ENCODE peak calls at places on chromosomes 1 and 21, in seven cellular contexts. F is tibial artery, E is fibroblast of lung, H is esophagus squamous epithelium, M is left lung, B is astrocyte, K is IMR-90. D is an unnamed sample. For H3K9me3, the result is how much of the 10 kb centered on the place peaks cover.

GRCh38 chr1:191913234-191913948 is 244.9 kb upstream of the RGS18 start:
- DNase-seq in F (no peak), E (no peak), H (no peak), M (no peak), B (no peak), K (peak), D (no peak)

GRCh38 chr1:8875216-8875861 is 3.1 kb downstream of the ENO1 start:
- DNase-seq in F (no peak), E (no peak), H (no peak), M (no peak), B (no peak), K (no peak), D (no peak)

GRCh38 chr1:8974551-8974950 is 28.9 kb downstream of the CA6 start:
- DNase-seq in F (no peak), E (no peak), H (no peak), M (no peak), B (no peak), K (no peak), D (no peak)

GRCh38 chr1:114695430-114696093 is at the start of gene AMPD1:
- DNase-seq in F (no peak), E (peak), H (no peak), M (no peak), B (peak), K (peak), D (no peak)

GRCh38 chr1:46522184-46522968 is 29.1 kb downstream of the KNCN start:
- DNase-seq in F (peak), E (peak), H (no peak), M (peak), B (peak), K (peak), D (no peak)

GRCh38 chr21:42574234-42575027 is 60.8 kb downstream of the SLC37A1 start:
- DNase-seq in F (peak), E (peak), H (no peak), M (peak), B (no peak), K (peak), D (no peak)

GRCh38 chr1:163399976-163400375 is 78.2 kb downstream of the NUF2 start:
- DNase-seq in F (no peak), E (no peak), H (no peak), M (no peak), B (no peak), K (no peak), D (no peak)

GRCh38 chr1:147541672-147542548 is 609 bp downstream of the BCL9 start:
- DNase-seq in F (peak), E (peak), H (no peak), M (peak), B (peak), K (peak), D (peak)

GRCh38 chr1:51644533-51645197 is 27.8 kb downstream of the OSBPL9 start:
- DNase-seq in F (peak), E (peak), H (no peak), M (no peak), B (peak), K (peak), D (no peak)

GRCh38 chr1:67566803-67567202 is 118.2 kb upstream of the GADD45A start:
- DNase-seq in F (no peak), E (no peak), H (no peak), M (no peak), B (no peak), K (peak), D (no peak)

GRCh38 chr1:115210302-115210711 is 121.0 kb upstream of the TSPAN2 start:
- DNase-seq in F (no peak), E (no peak), H (no peak), M (no peak), B (peak), K (peak), D (no peak)

GRCh38 chr1:78101514-78101913 is 55.7 kb downstream of the GIPC2 start:
- DNase-seq in F (peak), E (peak), H (no peak), M (no peak), B (peak), K (peak), D (no peak)

GRCh38 chr1:7153464-7153863 is 368.2 kb downstream of the CAMTA1 start:
- DNase-seq in F (no peak), E (no peak), H (no peak), M (no peak), B (no peak), K (no peak), D (no peak)

GRCh38 chr1:16242556-16243407 is 5.8 kb upstream of the CPLANE2 start:
- DNase-seq in F (peak), E (no peak), H (no peak), M (no peak), B (no peak), K (no peak), D (no peak)

GRCh38 chr1:224182057-224182865 is 779 bp upstream of the DEGS1 start:
- DNase-seq in F (no peak), E (no peak), H (no peak), M (no peak), B (no peak), K (no peak), D (peak)

GRCh38 chr1:205528446-205528886 is 24.0 kb downstream of the CDK18 start:
- DNase-seq in F (no peak), E (no peak), H (no peak), M (no peak), B (no peak), K (no peak), D (no peak)

GRCh38 chr1:111867868-111868440 is 112.3 kb downstream of the DDX20 start:
- DNase-seq in F (no peak), E (no peak), H (no peak), M (no peak), B (no peak), K (no peak), D (no peak)

GRCh38 chr1:204726478-204726877 is 40.9 kb upstream of the LRRN2 start:
- DNase-seq in F (no peak), E (peak), H (no peak), M (no peak), B (peak), K (peak), D (no peak)

GRCh38 chr1:110465038-110465813 is 14.3 kb downstream of the PROK1 start:
- DNase-seq in F (no peak), E (no peak), H (no peak), M (no peak), B (no peak), K (no peak), D (no peak)

GRCh38 chr21:14361958-14362357 is 21.0 kb downstream of the HSPA13 start:
- DNase-seq in F (no peak), E (peak), H (no peak), M (no peak), B (peak), K (no peak), D (no peak)

GRCh38 chr1:119008483-119009299 is 20.5 kb upstream of the TBX15 start:
- DNase-seq in F (peak), E (peak), H (no peak), M (no peak), B (peak), K (peak), D (no peak)

GRCh38 chr1:8013399-8013798 is 12.7 kb downstream of the ERRFI1 start:
- DNase-seq in F (no peak), E (no peak), H (no peak), M (no peak), B (no peak), K (no peak), D (no peak)

GRCh38 chr21:31696424-31696823 is 35.5 kb downstream of the SCAF4 start:
- DNase-seq in F (no peak), E (no peak), H (no peak), M (no peak), B (no peak), K (no peak), D (no peak)

GRCh38 chr1:65027699-65028358 is 61.5 kb upstream of the JAK1 start:
- DNase-seq in F (no peak), E (no peak), H (no peak), M (peak), B (peak), K (no peak), D (no peak)

GRCh38 chr1:93722081-93723031 is 40.7 kb upstream of the BCAR3 start:
- DNase-seq in F (peak), E (no peak), H (no peak), M (no peak), B (no peak), K (no peak), D (no peak)

GRCh38 chr1:109295712-109296415 is 10.9 kb downstream of the MYBPHL start:
- DNase-seq in F (no peak), E (no peak), H (no peak), M (no peak), B (no peak), K (no peak), D (no peak)

GRCh38 chr1:243343970-243344749 is 88.3 kb downstream of the SDCCAG8 start:
- DNase-seq in F (no peak), E (peak), H (no peak), M (no peak), B (peak), K (peak), D (no peak)

GRCh38 chr1:48859429-48859828 is 82.7 kb upstream of the BEND5 start:
- DNase-seq in F (no peak), E (peak), H (no peak), M (no peak), B (peak), K (no peak), D (no peak)

GRCh38 chr1:147892731-147893214 is 9.8 kb upstream of the GJA8 start:
- DNase-seq in F (no peak), E (peak), H (no peak), M (no peak), B (peak), K (peak), D (no peak)

GRCh38 chr1:165631403-165632151 is 543 bp downstream of the MGST3 start:
- DNase-seq in F (peak), E (peak), H (no peak), M (peak), B (peak), K (peak), D (peak)

GRCh38 chr1:221363074-221363473 is 378.8 kb downstream of the DUSP10 start:
- DNase-seq in F (no peak), E (no peak), H (no peak), M (no peak), B (no peak), K (no peak), D (no peak)

GRCh38 chr1:161071886-161072371 is 2.2 kb upstream of the ARHGAP30 start:
- DNase-seq in F (no peak), E (peak), H (no peak), M (peak), B (no peak), K (no peak), D (no peak)

GRCh38 chr1:18893120-18893519 is 9.2 kb downstream of the ALDH4A1 start:
- DNase-seq in F (no peak), E (no peak), H (no peak), M (no peak), B (peak), K (no peak), D (no peak)

GRCh38 chr1:28370220-28371010 is 875 bp downstream of the PHACTR4 start:
- DNase-seq in F (peak), E (peak), H (no peak), M (no peak), B (peak), K (peak), D (no peak)
- TF ChIP-seq CTCF in F (no peak), E (no peak), H (no peak), M (no peak), B (peak), K (no peak), D (peak)

DNA sequence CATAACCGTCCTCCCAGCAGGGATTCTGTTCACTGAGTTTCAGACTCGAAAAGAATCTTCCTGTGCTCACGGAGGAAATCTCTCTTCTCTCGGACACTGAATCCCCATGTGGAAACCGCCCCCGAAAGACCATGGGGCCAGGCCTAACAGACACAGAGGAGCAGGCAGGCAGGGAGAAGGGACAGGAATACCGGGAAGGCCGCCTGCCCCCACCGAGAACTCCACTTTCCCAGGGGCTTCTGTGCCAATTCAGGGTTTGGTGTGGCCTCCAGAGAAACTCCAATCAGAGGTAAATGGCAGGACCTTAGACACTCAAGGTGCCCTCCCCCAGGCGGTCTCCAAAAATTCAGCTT is 238.2 kb downstream of the NPHP4 start:
- DNase-seq in F (no peak), E (no peak), H (no peak), M (peak), B (no peak), K (no peak), D (no peak)
- H3K9me3 ChIP-seq in F (under half), E (under half), H (under half), M (under half), B (under half), K (half or more), D (under half)

GRCh38 chr1:20711285-20712209 is 6.3 kb downstream of the KIF17 start:
- DNase-seq in F (no peak), E (no peak), H (no peak), M (no peak), B (no peak), K (no peak), D (no peak)
- TF ChIP-seq CTCF in F (no peak), E (peak), H (no peak), M (no peak), B (no peak), K (no peak), D (no peak)

GRCh38 chr1:2983319-2983705 is 38.0 kb upstream of the ACTRT2 start:
- DNase-seq in F (no peak), E (no peak), H (no peak), M (peak), B (no peak), K (no peak), D (no peak)

GRCh38 chr1:2981981-2982614 is 39.2 kb upstream of the ACTRT2 start:
- DNase-seq in F (peak), E (no peak), H (no peak), M (peak), B (no peak), K (no peak), D (peak)

GRCh38 chr1:2981388-2981787 is 39.9 kb upstream of the ACTRT2 start:
- DNase-seq in F (peak), E (no peak), H (no peak), M (no peak), B (no peak), K (no peak), D (no peak)

GRCh38 chr1:2983706-2984398 is 37.4 kb upstream of the ACTRT2 start:
- DNase-seq in F (peak), E (no peak), H (no peak), M (no peak), B (no peak), K (no peak), D (peak)

DNA sequence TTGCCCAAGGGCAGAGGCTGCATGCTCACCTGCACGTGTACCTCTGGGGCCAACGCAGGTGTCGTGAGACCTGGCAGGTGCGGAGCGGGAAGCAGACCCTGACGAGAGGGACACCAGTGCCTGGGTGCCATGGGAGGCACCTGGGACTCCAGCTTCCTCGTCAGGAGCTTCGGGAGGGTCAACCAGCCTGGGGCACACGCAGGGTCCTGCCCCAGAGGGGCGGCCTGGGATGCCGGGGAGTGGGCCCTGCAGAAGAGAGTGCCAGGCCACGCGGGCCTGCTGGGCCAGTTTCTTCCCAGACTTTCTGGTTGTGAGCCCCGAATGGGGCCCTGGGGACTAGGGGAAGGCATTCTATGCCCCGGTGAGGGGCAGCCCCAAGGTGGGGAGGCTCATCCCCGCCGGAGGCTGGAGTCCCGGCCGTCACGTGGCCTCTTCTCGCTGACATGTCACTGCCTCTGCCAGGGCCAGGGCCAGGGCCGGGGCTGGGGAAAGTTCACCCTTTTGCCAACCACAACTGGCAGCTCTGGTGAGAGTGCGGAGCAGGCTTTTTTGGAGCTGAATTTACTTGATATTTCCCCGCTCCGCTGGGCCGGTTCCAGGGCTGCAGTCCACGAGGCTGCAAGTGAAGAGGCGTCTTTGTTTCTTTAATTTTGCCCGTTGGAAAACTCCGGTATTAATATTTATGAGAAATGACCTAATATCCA is 38.5 kb upstream of the ACTRT2 start:
- DNase-seq in F (peak), E (no peak), H (no peak), M (peak), B (no peak), K (no peak), D (peak)
- H3K9me3 ChIP-seq in F (under half), E (under half), H (under half), M (under half), B (under half), K (under half), D (under half)

DNA sequence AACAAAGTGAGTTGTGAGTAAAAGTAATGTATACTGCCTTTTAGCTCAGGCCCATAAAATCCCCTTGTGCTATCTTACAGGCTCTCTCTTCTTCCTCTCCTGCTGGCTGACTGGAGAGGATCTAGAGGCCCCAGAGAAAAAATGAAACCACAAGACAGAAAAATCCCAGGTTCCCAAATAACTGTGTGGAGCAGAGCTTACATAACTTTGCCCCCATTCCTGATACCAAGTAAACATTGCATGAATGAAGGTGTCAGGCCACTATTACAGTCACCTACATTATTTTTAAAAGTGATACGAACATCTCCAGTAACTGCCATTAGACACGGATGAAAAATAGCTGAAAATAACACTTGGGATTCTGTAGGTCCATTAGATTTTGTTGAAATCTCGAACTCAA is 386.0 kb upstream of the NR5A2 start:
- DNase-seq in F (no peak), E (no peak), H (no peak), M (no peak), B (no peak), K (no peak), D (no peak)
- TF ChIP-seq CTCF in F (no peak), E (no peak), H (no peak), M (no peak), B (no peak), K (no peak), D (no peak)

GRCh38 chr1:57857809-57858208 is 433.9 kb upstream of the DAB1 start:
- DNase-seq in F (no peak), E (no peak), H (no peak), M (no peak), B (no peak), K (no peak), D (no peak)

GRCh38 chr1:57860931-57861600 is 437.2 kb upstream of the DAB1 start:
- DNase-seq in F (no peak), E (peak), H (no peak), M (no peak), B (peak), K (no peak), D (no peak)

GRCh38 chr1:57858740-57859139 is 434.9 kb upstream of the DAB1 start:
- DNase-seq in F (no peak), E (no peak), H (no peak), M (no peak), B (no peak), K (no peak), D (no peak)

DNA sequence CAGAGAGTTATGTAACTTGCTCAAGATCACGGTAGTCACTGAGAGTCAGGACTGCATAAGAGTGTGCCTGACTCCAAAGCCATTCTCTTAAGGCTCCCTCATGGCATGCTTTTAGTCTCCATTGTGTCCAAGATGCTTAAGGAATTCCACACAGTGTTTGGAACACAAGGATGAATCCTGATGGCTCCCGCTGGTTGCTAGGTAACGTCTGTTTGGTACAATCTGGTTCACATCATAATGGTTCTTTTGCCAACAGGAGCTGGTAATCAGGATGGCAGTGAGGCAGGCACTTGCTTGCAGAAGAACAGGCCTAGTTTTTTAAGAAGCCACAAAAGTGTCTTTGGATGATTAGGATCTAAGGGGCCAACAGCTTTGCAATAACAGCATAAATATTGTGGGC is 436.5 kb upstream of the DAB1 start:
- DNase-seq in F (no peak), E (no peak), H (no peak), M (no peak), B (no peak), K (no peak), D (no peak)
- H3K9me3 ChIP-seq in F (under half), E (under half), H (under half), M (under half), B (under half), K (under half), D (under half)

DNA sequence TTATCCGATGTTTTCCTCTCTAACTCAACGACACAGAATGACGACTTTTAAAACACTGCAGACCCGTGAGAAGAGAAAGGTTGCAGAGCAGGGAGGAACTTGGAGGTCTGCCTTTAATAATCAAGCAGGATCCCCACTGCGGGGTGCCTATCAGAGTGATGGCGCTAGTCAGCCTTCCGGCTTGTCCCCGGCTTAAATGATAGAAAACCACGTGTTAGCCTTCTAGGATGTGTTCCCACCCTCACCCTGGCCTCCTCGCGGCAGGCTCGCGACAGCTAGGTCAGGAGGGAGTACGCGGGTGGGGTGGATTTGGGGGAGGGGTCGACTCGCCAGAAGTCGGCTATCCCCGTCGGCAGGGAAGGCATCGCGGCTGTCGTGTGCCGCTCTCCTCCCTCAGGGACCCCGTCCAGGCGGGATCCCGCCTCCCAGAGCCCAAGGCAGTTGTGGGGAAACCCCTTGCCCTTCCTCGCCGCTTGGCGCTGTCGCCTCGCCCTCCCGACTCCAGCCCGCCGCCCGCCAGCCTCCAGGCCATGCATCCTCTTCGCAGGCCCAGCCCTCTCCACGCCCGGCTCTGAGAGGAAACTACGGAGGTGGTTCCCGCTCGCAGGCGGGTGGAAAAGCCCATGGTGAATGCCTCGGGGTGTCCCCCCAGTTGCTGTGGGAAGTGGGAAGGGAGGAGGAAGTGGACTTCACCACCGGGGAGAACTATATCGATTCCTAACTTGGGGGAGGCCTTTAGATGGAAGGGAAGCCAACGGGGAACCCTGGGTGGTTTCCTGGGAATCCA is 1.1 kb upstream of the SMG7 start:
- DNase-seq in F (peak), E (peak), H (peak), M (peak), B (peak), K (peak), D (peak)
- TF ChIP-seq CTCF in F (no peak), E (peak), H (no peak), M (no peak), B (no peak), K (peak), D (no peak)

GRCh38 chr1:3021801-3022401 is 634 bp downstream of the ACTRT2 start:
- DNase-seq in F (peak), E (no peak), H (no peak), M (peak), B (no peak), K (no peak), D (peak)
- H3K9me3 ChIP-seq in F (under half), E (under half), H (under half), M (under half), B (under half), K (half or more), D (under half)

D was measured in ascending aorta.